ENCODE peak calls at places on chromosomes 6 and 20, in six cellular contexts. W is cardiac muscle cell, X is epithelial cell of esophagus, Y is colonic mucosa, E is Calu3, K is neural crest cell. J is an unnamed sample.
A peak's percentile ranks its signal among the peaks of the same experiment; 100 is the strongest.

GRCh38 chr6:109093732-109094131 is 914 bp downstream of the SESN1 start:
- DNase-seq in W (no peak), X (peak; percentile 35), Y (no peak), E (no peak), K (no peak), J (peak; percentile 25)

GRCh38 chr6:19024737-19025136 is 637.6 kb downstream of the RNF144B start:
- DNase-seq in W (peak; percentile 84), X (peak; percentile 50), Y (no peak), E (peak; percentile 18), K (peak; percentile 28), J (peak; percentile 37)

GRCh38 chr20:43569282-43569681 is 10.5 kb downstream of the SGK2 start:
- DNase-seq in W (no peak), X (no peak), Y (no peak), E (no peak), K (no peak), J (no peak)

GRCh38 chr6:28090902-28091586 is 10.7 kb downstream of the ZNF165 start:
- DNase-seq in W (no peak), X (no peak), Y (no peak), E (no peak), K (no peak), J (no peak)

GRCh38 chr6:2999621-3000455 is at the start of gene NQO2:
- DNase-seq in W (peak; percentile 96), X (peak; percentile 88), Y (peak; percentile 98), E (peak; percentile 89), K (peak; percentile 95), J (no peak)

GRCh38 chr6:161418458-161418945 is 144.6 kb upstream of the AGPAT4 start:
- DNase-seq in W (peak; percentile 81), X (peak; percentile 82), Y (peak; percentile 53), E (peak; percentile 63), K (peak; percentile 61), J (peak; percentile 61)

GRCh38 chr20:2314759-2315439 is 19.1 kb downstream of the TGM3 start:
- DNase-seq in W (no peak), X (peak; percentile 74), Y (no peak), E (no peak), K (no peak), J (peak; percentile 81)

GRCh38 chr6:10042280-10042679 is 372.6 kb downstream of the TFAP2A start:
- DNase-seq in W (no peak), X (no peak), Y (no peak), E (no peak), K (no peak), J (no peak)

GRCh38 chr6:10837009-10837691 is 1.2 kb downstream of the MAK start:
- DNase-seq in W (peak; percentile 55), X (peak; percentile 4), Y (peak; percentile 30), E (peak; percentile 25), K (peak; percentile 22), J (peak; percentile 10)

GRCh38 chr6:149316740-149317655 is 514 bp upstream of the TAB2 start:
- DNase-seq in W (peak; percentile 96), X (peak; percentile 93), Y (peak; percentile 85), E (peak; percentile 82), K (peak; percentile 77), J (peak; percentile 91)

GRCh38 chr6:145507251-145507650 is 228.1 kb downstream of the EPM2A start:
- DNase-seq in W (no peak), X (peak; percentile 73), Y (no peak), E (no peak), K (no peak), J (peak; percentile 54)

GRCh38 chr20:8855315-8855714 is 213.6 kb upstream of the PLCB4 start:
- DNase-seq in W (no peak), X (peak; percentile 17), Y (no peak), E (no peak), K (no peak), J (no peak)

DNA sequence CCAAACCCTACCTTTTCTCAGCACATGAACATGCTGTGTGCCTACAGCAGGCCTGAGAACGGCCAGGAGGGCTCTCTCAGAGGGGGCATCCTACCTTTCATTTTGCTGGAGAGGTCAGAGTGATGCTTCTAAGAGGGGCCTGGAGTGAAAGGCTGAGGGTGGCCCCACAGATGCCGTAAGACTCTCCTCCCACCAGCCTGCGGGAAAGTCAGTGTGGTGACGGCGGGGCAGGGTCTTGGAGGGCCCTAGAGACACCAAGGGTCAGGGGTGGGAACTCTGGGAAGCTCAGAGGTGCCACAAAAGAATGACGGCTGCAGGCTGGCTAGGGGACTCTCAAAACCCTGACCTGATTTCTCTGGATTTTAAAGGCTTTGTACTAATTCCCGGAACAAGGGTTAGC is 107.6 kb downstream of the SLC23A2 start:
- DNase-seq in W (no peak), X (no peak), Y (no peak), E (no peak), K (no peak), J (no peak)
- TF ChIP-seq CTCF in W (no peak), X (no peak), Y (no peak), E (no peak), K (no peak), J (no peak)

DNA sequence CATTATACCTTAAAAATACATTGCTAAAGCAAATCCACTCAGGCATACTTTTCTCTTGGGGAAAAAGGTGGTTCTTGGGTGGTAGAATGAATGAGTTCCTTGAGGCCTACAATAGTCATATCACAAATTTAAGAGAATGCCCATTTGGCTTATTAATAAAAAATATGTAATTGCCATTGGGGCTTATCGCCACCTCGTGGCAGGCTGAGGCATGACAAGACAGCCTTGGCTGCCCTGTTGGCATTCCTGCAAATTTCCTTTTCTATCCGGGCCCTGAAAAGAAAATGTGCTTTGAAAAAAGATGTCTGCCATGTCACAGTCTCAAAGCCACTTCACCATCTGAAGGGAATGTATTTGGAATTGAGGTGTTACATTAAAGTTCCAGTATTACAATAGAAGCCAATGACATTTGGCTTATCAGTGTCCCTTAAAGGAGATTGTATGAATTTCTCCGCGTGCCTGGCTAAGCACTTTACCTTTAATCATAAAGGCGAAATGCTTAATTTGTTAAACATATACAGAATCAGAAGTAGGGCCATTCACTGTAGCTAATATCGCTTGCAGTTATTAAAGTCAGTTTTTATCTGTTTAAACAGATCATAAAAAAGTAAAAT is 188.3 kb upstream of the ZFP64 start:
- DNase-seq in W (peak; percentile 46), X (peak; percentile 36), Y (peak; percentile 43), E (peak; percentile 76), K (peak; percentile 45), J (no peak)
- TF ChIP-seq CTCF in W (peak; percentile 96), X (peak; percentile 96), Y (peak; percentile 91), E (peak; percentile 97), K (peak; percentile 93), J (peak; percentile 84)

GRCh38 chr6:5146396-5146795 is 61.3 kb downstream of the PPP1R3G start:
- DNase-seq in W (no peak), X (no peak), Y (no peak), E (no peak), K (no peak), J (no peak)

GRCh38 chr6:5142131-5142530 is 57.0 kb downstream of the PPP1R3G start:
- DNase-seq in W (no peak), X (no peak), Y (no peak), E (no peak), K (no peak), J (no peak)

GRCh38 chr6:5142915-5143314 is 57.8 kb downstream of the PPP1R3G start:
- DNase-seq in W (no peak), X (no peak), Y (no peak), E (no peak), K (no peak), J (no peak)

GRCh38 chr6:5141046-5141445 is 55.9 kb downstream of the PPP1R3G start:
- DNase-seq in W (no peak), X (peak; percentile 22), Y (no peak), E (no peak), K (no peak), J (no peak)

GRCh38 chr6:5143625-5144311 is 58.6 kb downstream of the PPP1R3G start:
- DNase-seq in W (peak; percentile 91), X (peak; percentile 79), Y (peak; percentile 86), E (peak; percentile 70), K (peak; percentile 86), J (peak; percentile 55)
- TF ChIP-seq CTCF in W (peak; percentile 85), X (peak; percentile 88), Y (peak; percentile 89), E (peak; percentile 53), K (peak; percentile 96), J (peak; percentile 91)

GRCh38 chr6:143698759-143699750 is 21.3 kb downstream of the PHACTR2 start:
- DNase-seq in W (no peak), X (no peak), Y (no peak), E (no peak), K (no peak), J (no peak)
- TF ChIP-seq CTCF in W (no peak), X (no peak), Y (no peak), E (no peak), K (no peak), J (no peak)

GRCh38 chr6:155341130-155341828 is 27.0 kb upstream of the TFB1M start:
- DNase-seq in W (no peak), X (no peak), Y (no peak), E (no peak), K (no peak), J (peak; percentile 89)

GRCh38 chr6:155344341-155345006 is 30.2 kb upstream of the TFB1M start:
- DNase-seq in W (no peak), X (no peak), Y (no peak), E (no peak), K (no peak), J (no peak)

GRCh38 chr6:155335265-155335664 is 21.0 kb upstream of the TFB1M start:
- DNase-seq in W (no peak), X (no peak), Y (no peak), E (no peak), K (no peak), J (no peak)

GRCh38 chr6:155340464-155341129 is 26.3 kb upstream of the TFB1M start:
- DNase-seq in W (no peak), X (peak; percentile 36), Y (no peak), E (peak; percentile 23), K (no peak), J (peak; percentile 56)
- TF ChIP-seq CTCF in W (peak; percentile 65), X (peak; percentile 34), Y (no peak), E (no peak), K (no peak), J (peak; percentile 38)